ENCODE peak calls at places on chromosomes 3 and 15, in seven cellular contexts. Q, M, P, W, I, J and U are unnamed samples.

GRCh38 chr3:25728101-25728500 is 55.1 kb downstream of the NGLY1 start:
- DNase-seq in Q (no peak), P (no peak), W (no peak), M (no peak), J (no peak), I (no peak), U (no peak)

GRCh38 chr3:106518516-106518915 is 649.7 kb upstream of the CBLB start:
- DNase-seq in J (peak), P (no peak), Q (no peak), M (no peak), W (no peak), I (peak), U (no peak)

GRCh38 chr15:86830304-86830703 is 750.6 kb downstream of the AGBL1 start:
- DNase-seq in J (peak), Q (no peak), M (no peak), I (no peak), P (no peak), W (no peak), U (no peak)

GRCh38 chr3:129502641-129503386 is 25.6 kb upstream of the RHO start:
- DNase-seq in I (no peak), J (no peak), Q (no peak), W (no peak), M (no peak), P (no peak), U (no peak)

GRCh38 chr3:4426782-4427344 is 40.2 kb downstream of the SUMF1 start:
- DNase-seq in P (peak), M (no peak), Q (no peak), J (peak), I (peak), W (no peak), U (no peak)

GRCh38 chr3:194112120-194113106 is 23.5 kb upstream of the HES1 start:
- DNase-seq in M (no peak), I (no peak), Q (no peak), W (no peak), J (peak), P (no peak), U (peak)

GRCh38 chr15:74604983-74605809 is 10.4 kb upstream of the CLK3 start:
- DNase-seq in M (no peak), J (no peak), P (no peak), W (no peak), Q (no peak), I (no peak), U (no peak)

GRCh38 chr15:74431645-74432044 is 2.1 kb downstream of the SEMA7A start:
- DNase-seq in I (no peak), J (no peak), P (no peak), W (no peak), Q (peak), M (no peak), U (no peak)

GRCh38 chr3:20225769-20226168 is 39.8 kb upstream of the SGO1 start:
- DNase-seq in I (peak), Q (no peak), M (no peak), W (no peak), J (peak), P (no peak), U (no peak)

GRCh38 chr3:81274671-81275070 is 486.8 kb downstream of the GBE1 start:
- DNase-seq in Q (no peak), J (no peak), I (no peak), W (no peak), M (no peak), P (no peak), U (no peak)

GRCh38 chr15:98412852-98413251 is 235.5 kb upstream of the IGF1R start:
- DNase-seq in P (no peak), I (no peak), J (no peak), Q (no peak), M (no peak), W (no peak), U (no peak)

GRCh38 chr3:138184994-138185393 is 2.1 kb upstream of the ARMC8 start:
- DNase-seq in W (no peak), I (no peak), J (peak), P (no peak), Q (no peak), M (no peak), U (no peak)

GRCh38 chr3:5840091-5840490 is 652.6 kb downstream of the EDEM1 start:
- DNase-seq in Q (no peak), I (no peak), M (no peak), P (no peak), J (no peak), W (no peak), U (no peak)

GRCh38 chr15:66862111-66862815 is 160.2 kb downstream of the SMAD6 start:
- DNase-seq in M (no peak), I (no peak), Q (no peak), W (no peak), P (no peak), J (peak), U (no peak)

GRCh38 chr3:161946443-161946960 is 449.9 kb downstream of the OTOL1 start:
- DNase-seq in P (no peak), J (no peak), Q (no peak), I (no peak), M (no peak), W (no peak), U (no peak)

GRCh38 chr3:79074558-79074957 is 693.2 kb downstream of the ROBO1 start:
- DNase-seq in Q (no peak), W (no peak), M (no peak), P (no peak), I (no peak), J (no peak), U (no peak)

GRCh38 chr15:57301307-57301706 is 75.0 kb upstream of the CGNL1 start:
- DNase-seq in W (no peak), P (no peak), M (no peak), I (no peak), Q (no peak), J (no peak), U (no peak)

GRCh38 chr3:184129012-184129411 is 6.1 kb upstream of the EIF2B5 start:
- DNase-seq in J (peak), M (no peak), Q (no peak), P (no peak), W (no peak), I (peak), U (no peak)

GRCh38 chr3:177352424-177352823 is 155.1 kb upstream of the TBL1XR1 start:
- DNase-seq in Q (peak), P (no peak), M (no peak), J (no peak), W (no peak), I (no peak), U (no peak)

GRCh38 chr15:62165029-62165792 is at the start of gene C2CD4B:
- DNase-seq in J (peak), M (peak), W (peak), P (no peak), I (no peak), Q (peak), U (peak)

GRCh38 chr3:94115482-94115881 is 52.6 kb downstream of the NSUN3 start:
- DNase-seq in I (peak), Q (no peak), P (no peak), J (peak), W (no peak), M (no peak), U (peak)

GRCh38 chr15:27865323-27865922 is 233.7 kb downstream of the OCA2 start:
- DNase-seq in J (no peak), P (no peak), M (no peak), I (no peak), Q (no peak), W (no peak), U (no peak)

GRCh38 chr3:47399531-47400270 is 18.9 kb downstream of the PTPN23 start:
- DNase-seq in M (no peak), P (no peak), W (no peak), Q (no peak), I (peak), J (no peak), U (no peak)

GRCh38 chr15:75671684-75672083 is 24.0 kb downstream of the SNX33 start:
- DNase-seq in P (no peak), W (no peak), Q (no peak), M (no peak), I (no peak), J (no peak), U (no peak)

GRCh38 chr3:186746008-186746407 is 28.8 kb downstream of the KNG1 start:
- DNase-seq in W (no peak), Q (no peak), I (peak), P (no peak), J (peak), M (peak), U (no peak)

GRCh38 chr15:98444067-98444600 is 204.2 kb upstream of the IGF1R start:
- DNase-seq in W (no peak), Q (no peak), M (no peak), P (no peak), I (no peak), J (no peak), U (no peak)

GRCh38 chr3:50263443-50264388 is 5.2 kb upstream of the SEMA3B start:
- DNase-seq in W (no peak), P (no peak), I (no peak), M (no peak), Q (no peak), J (no peak), U (no peak)
- H3K4me3 ChIP-seq in W (no peak), P (no peak), I (no peak), M (no peak), Q (no peak), J (no peak), U (no peak)

GRCh38 chr15:68420186-68420684 is 11.7 kb downstream of the ITGA11 start:
- DNase-seq in P (no peak), Q (no peak), W (no peak), M (no peak), J (no peak), I (no peak), U (no peak)

GRCh38 chr15:68418611-68419161 is 13.3 kb downstream of the ITGA11 start:
- DNase-seq in Q (no peak), P (no peak), I (peak), J (no peak), M (no peak), W (no peak), U (peak)

GRCh38 chr15:68421798-68422402 is 10.1 kb downstream of the ITGA11 start:
- DNase-seq in P (no peak), J (no peak), I (no peak), Q (no peak), M (no peak), W (no peak), U (no peak)

GRCh38 chr15:68417897-68418296 is 14.1 kb downstream of the ITGA11 start:
- DNase-seq in I (no peak), M (no peak), P (no peak), Q (no peak), J (no peak), W (no peak), U (no peak)

GRCh38 chr15:68419301-68420175 is 12.4 kb downstream of the ITGA11 start:
- DNase-seq in W (no peak), J (no peak), Q (no peak), P (no peak), M (no peak), I (no peak), U (no peak)
- TF ChIP-seq CTCF in W (no peak), J (no peak), Q (no peak), P (no peak), M (no peak), I (no peak), U (no peak)

GRCh38 chr3:71005797-71006321 is 577.7 kb downstream of the FOXP1 start:
- DNase-seq in I (peak), P (no peak), J (no peak), Q (no peak), W (no peak), M (no peak), U (no peak)
- H3K4me3 ChIP-seq in I (no peak), P (no peak), J (no peak), Q (peak), W (no peak), M (no peak), U (no peak)

DNA sequence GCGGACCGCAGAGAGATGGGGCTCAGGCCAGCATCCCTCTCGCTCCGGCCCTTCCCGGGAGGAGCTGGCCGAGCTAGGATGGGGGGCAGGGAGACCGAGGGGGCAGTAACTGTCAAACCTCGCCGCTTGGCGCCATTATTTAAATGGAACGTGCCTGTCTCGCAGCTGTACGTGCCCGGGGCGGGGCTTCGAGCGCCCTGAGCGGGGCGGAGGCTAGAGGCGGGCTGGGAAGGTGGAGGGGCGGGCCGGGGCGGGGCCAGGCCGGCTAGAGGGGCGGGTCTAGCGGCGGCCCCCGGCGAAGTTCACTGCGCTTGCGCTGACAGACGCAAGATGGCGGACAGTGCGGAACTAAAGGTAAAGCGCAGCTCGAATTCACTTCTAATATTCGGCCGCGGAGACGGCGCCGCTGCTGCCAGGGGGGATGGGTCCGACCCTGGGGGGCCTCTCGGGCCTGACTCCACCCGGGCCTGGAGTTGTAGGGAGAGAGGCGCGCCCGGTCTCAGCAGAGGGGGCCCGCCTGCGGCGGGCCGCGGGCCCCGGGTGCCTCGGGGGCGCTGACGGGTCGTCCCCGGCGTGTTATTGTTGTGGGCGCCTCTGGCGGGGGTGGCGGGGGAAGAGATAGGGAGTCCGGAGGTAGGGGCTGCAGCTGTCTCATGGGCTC is at the start of gene PIAS1:
- DNase-seq in M (peak), P (peak), W (peak), I (peak), J (peak), Q (peak), U (peak)
- TF ChIP-seq CTCF in M (no peak), P (no peak), W (no peak), I (no peak), J (no peak), Q (no peak), U (no peak)